ENCODE peak calls at places on chromosomes 5 and 9, in ten cellular contexts. M is Panc1; W is activated T-cell treated with anti-CD3 and anti-CD28 coated beads, Interleukin-2, amount 50 U/mL, for 4 hours; C is Right ventricle myocardium inferior; J is stimulated activated memory B cell treated with anti-CD40 and anti-IgM and Interleukin-4, amounts not matched to agents 10 μg/mL and 1 μg/mL and 100 μg/mL, for 72 hours; U is sciatic nerve; B is stimulated activated naive CD8-positive, alpha-beta T cell treated with anti-CD3 and anti-CD28 coated beads, Interleukin-15, Interleukin-2, amounts not matched to agents 100 U/mL and 50 U/mL, for 24 hours; R is upper lobe of left lung; H is activated CD4-positive, CD25-positive, alpha-beta regulatory T cell treated with anti-CD3 and anti-CD28 coated beads, Interleukin-2, amount 50 U/mL, for 24 hours; D is CD4-positive, CD25-positive, alpha-beta regulatory T cell. I is an unnamed sample.

GRCh38 chr9:87250205-87250604 is 247.5 kb upstream of the DAPK1 start:
- ATAC-seq in R (no peak), H (no peak), J (no peak), U (no peak), W (no peak), D (no peak), B (no peak), C (no peak), M (no peak), I (no peak)

GRCh38 chr5:1003296-1003937 is 5.2 kb upstream of the NKD2 start:
- ATAC-seq in W (no peak), C (no peak), U (peak), B (no peak), M (no peak), D (no peak), R (no peak), H (no peak), J (no peak), I (no peak)

GRCh38 chr9:581673-582497 is 259.6 kb upstream of the DMRT1 start:
- ATAC-seq in J (no peak), M (no peak), D (no peak), H (no peak), U (no peak), R (no peak), C (no peak), B (no peak), W (no peak), I (peak)

GRCh38 chr5:172114875-172115422 is 73.1 kb downstream of the STK10 start:
- ATAC-seq in M (no peak), U (peak), B (peak), W (peak), D (peak), H (peak), C (peak), J (peak), R (peak), I (no peak)

GRCh38 chr5:82884821-82885471 is 192.2 kb downstream of the TMEM167A start:
- ATAC-seq in H (no peak), R (no peak), U (no peak), J (no peak), D (no peak), B (no peak), W (no peak), C (no peak), M (no peak), I (no peak)

GRCh38 chr5:82257729-82258128 is 20.4 kb downstream of the RPS23 start:
- ATAC-seq in H (no peak), J (no peak), D (no peak), W (no peak), M (no peak), U (no peak), C (no peak), R (no peak), B (no peak), I (no peak)

GRCh38 chr9:12640021-12640587 is 53.1 kb upstream of the TYRP1 start:
- ATAC-seq in M (no peak), B (no peak), H (no peak), U (no peak), W (no peak), J (no peak), C (no peak), R (no peak), D (no peak), I (peak)

GRCh38 chr9:135613946-135614805 is 25.2 kb downstream of the GLT6D1 start:
- ATAC-seq in W (no peak), M (no peak), J (no peak), U (no peak), C (no peak), H (no peak), B (no peak), R (no peak), D (no peak), I (no peak)

GRCh38 chr5:52190737-52191136 is 597.0 kb upstream of the ITGA1 start:
- ATAC-seq in B (no peak), U (no peak), D (no peak), R (no peak), W (no peak), C (no peak), H (no peak), J (no peak), M (no peak), I (no peak)

GRCh38 chr9:123003467-123003866 is 30.0 kb upstream of the GPR21 start:
- ATAC-seq in B (no peak), W (no peak), H (no peak), D (no peak), R (no peak), U (no peak), M (no peak), J (no peak), C (no peak), I (peak)

GRCh38 chr5:77022511-77023417 is 7.4 kb upstream of the AGGF1 start:
- ATAC-seq in J (no peak), R (no peak), C (no peak), D (no peak), H (no peak), B (no peak), W (no peak), U (no peak), M (no peak), I (no peak)

GRCh38 chr9:116589392-116590354 is 97.4 kb upstream of the TRIM32 start:
- ATAC-seq in H (no peak), D (no peak), W (peak), B (no peak), J (no peak), C (no peak), R (no peak), U (peak), M (peak), I (peak)